ENCODE peak calls at places on chromosomes 5 and 9, in four cellular contexts. B is NCI-H69, P is posterior cingulate gyrus, E is A172. T is an unnamed sample.

GRCh38 chr5:93611900-93612898 is 29.2 kb downstream of the NR2F1 start:
- DNase-seq in E (peak; percentile 22), P (no peak), B (peak; percentile 94), T (no peak)

GRCh38 chr5:135842737-135843136 is 8.3 kb downstream of the SLC25A48 start:
- DNase-seq in P (peak; percentile 59), B (no peak), E (no peak), T (no peak)

GRCh38 chr5:74233091-74233490 is 407.4 kb downstream of the ENC1 start:
- DNase-seq in P (no peak), E (no peak), B (no peak), T (no peak)

GRCh38 chr9:21677834-21678233 is 124.6 kb upstream of the MTAP start:
- DNase-seq in E (no peak), B (peak; percentile 21), P (no peak), T (no peak)

GRCh38 chr5:155530046-155530445 is 516.5 kb downstream of the KIF4B start:
- DNase-seq in P (no peak), E (peak; percentile 18), B (peak; percentile 93), T (no peak)

GRCh38 chr9:78023003-78023741 is 8.4 kb downstream of the GNAQ start:
- DNase-seq in B (no peak), E (no peak), P (no peak), T (peak; percentile 31)

GRCh38 chr5:79200573-79201183 is 35.3 kb upstream of the JMY start:
- DNase-seq in P (no peak), B (peak; percentile 13), E (peak; percentile 46), T (no peak)

GRCh38 chr9:69898714-69899209 is 78.1 kb downstream of the CFAP95 start:
- DNase-seq in E (peak; percentile 94), B (peak; percentile 67), P (no peak), T (no peak)

GRCh38 chr9:121736147-121736721 is 84.8 kb downstream of the DAB2IP start:
- DNase-seq in E (no peak), P (no peak), B (peak; percentile 52), T (peak; percentile 85)

GRCh38 chr5:115109388-115109787 is 60.3 kb downstream of the TRIM36 start:
- DNase-seq in B (no peak), P (no peak), E (no peak), T (no peak)

GRCh38 chr5:119112151-119112550 is 41.3 kb downstream of the DMXL1 start:
- DNase-seq in E (no peak), P (no peak), B (no peak), T (no peak)

GRCh38 chr9:136808075-136808780 is 480 bp downstream of the RABL6 start:
- DNase-seq in E (no peak), B (peak; percentile 65), P (no peak), T (peak; percentile 63)

GRCh38 chr5:178116406-178116885 is 3.1 kb downstream of the N4BP3 start:
- DNase-seq in P (no peak), E (no peak), B (no peak), T (no peak)

GRCh38 chr5:83721878-83722779 is 1.5 kb upstream of the HAPLN1 start:
- DNase-seq in B (peak; percentile 97), E (peak; percentile 71), P (peak; percentile 83), T (peak; percentile 44)

GRCh38 chr9:113317777-113318176 is 14.6 kb upstream of the RNF183 start:
- DNase-seq in E (no peak), P (no peak), B (no peak), T (no peak)

GRCh38 chr5:122498163-122498562 is 186.1 kb downstream of the SNCAIP start:
- DNase-seq in B (peak; percentile 84), E (no peak), P (peak; percentile 18), T (no peak)

GRCh38 chr9:130368631-130369103 is 76.1 kb upstream of the ASS1 start:
- DNase-seq in E (peak; percentile 68), B (peak; percentile 16), P (no peak), T (no peak)